ENCODE peak calls at places on chromosomes 16 and 17, in nine cellular contexts. F, D, K, A, J, Q, I, M and X are unnamed samples.

GRCh38 chr17:71412803-71413202 is 708.0 kb upstream of the SOX9 start:
- DNase-seq in D (no peak), J (no peak), I (no peak), M (peak; percentile 86), K (no peak), F (no peak), A (no peak), Q (no peak), X (no peak)

GRCh38 chr16:85419503-85420408 is 193.4 kb upstream of the GSE1 start:
- DNase-seq in F (no peak), J (no peak), A (no peak), D (no peak), M (no peak), I (no peak), K (no peak), Q (no peak), X (no peak)

GRCh38 chr16:27273670-27274522 is 5.3 kb upstream of the NSMCE1 start:
- DNase-seq in K (no peak), J (no peak), F (peak; percentile 35), I (no peak), M (no peak), Q (no peak), D (no peak), A (no peak), X (no peak)

GRCh38 chr17:6554336-6554735 is 2.0 kb downstream of the PITPNM3 start:
- DNase-seq in J (no peak), Q (no peak), I (no peak), D (no peak), K (no peak), F (no peak), A (no peak), M (no peak), X (no peak)

GRCh38 chr17:80195671-80196529 is 24.2 kb downstream of the SGSH start:
- DNase-seq in A (peak; percentile 61), Q (peak; percentile 33), M (peak; percentile 15), J (peak; percentile 41), F (peak; percentile 32), K (no peak), D (peak; percentile 65), I (peak; percentile 38), X (peak; percentile 24)

GRCh38 chr16:11254913-11255736 is 879 bp downstream of the SOCS1 start:
- DNase-seq in K (peak; percentile 56), J (peak; percentile 71), M (peak; percentile 52), I (peak; percentile 34), Q (peak; percentile 72), D (peak; percentile 69), F (peak; percentile 38), A (peak; percentile 56), X (no peak)

GRCh38 chr17:2393184-2393953 is 7.5 kb downstream of the MNT start:
- DNase-seq in A (peak; percentile 91), D (peak; percentile 89), J (peak; percentile 92), Q (peak; percentile 95), F (peak; percentile 91), I (peak; percentile 21), M (peak; percentile 85), K (peak; percentile 94), X (peak; percentile 35)

GRCh38 chr16:14098081-14098480 is 27.0 kb downstream of the MRTFB start:
- DNase-seq in K (no peak), I (no peak), Q (peak; percentile 14), F (no peak), D (no peak), M (no peak), A (no peak), J (no peak), X (no peak)

GRCh38 chr17:83080641-83081560 is 1.5 kb downstream of the METRNL start:
- DNase-seq in J (peak; percentile 33), D (peak; percentile 76), I (no peak), F (peak; percentile 53), A (peak; percentile 28), Q (peak; percentile 48), K (no peak), M (peak; percentile 35), X (no peak)

GRCh38 chr16:67013823-67014640 is 14.9 kb upstream of the CBFB start:
- DNase-seq in J (peak; percentile 71), I (no peak), A (peak; percentile 66), Q (peak; percentile 75), M (peak; percentile 79), K (peak; percentile 90), D (peak; percentile 51), F (peak; percentile 49), X (no peak)

GRCh38 chr16:73125860-73126259 is 77.9 kb upstream of the ZFHX3 start:
- DNase-seq in A (no peak), K (no peak), D (no peak), Q (peak; percentile 34), F (no peak), J (peak; percentile 56), M (peak; percentile 91), I (peak; percentile 31), X (peak; percentile 62)

GRCh38 chr17:9817086-9817485 is 4.8 kb downstream of the GSG1L2 start:
- DNase-seq in I (no peak), K (no peak), J (no peak), F (no peak), D (no peak), A (no peak), Q (no peak), M (peak; percentile 24), X (no peak)

GRCh38 chr17:57600092-57600491 is 145.0 kb downstream of the CCDC182 start:
- DNase-seq in M (no peak), I (peak; percentile 92), Q (no peak), J (no peak), D (no peak), A (no peak), K (no peak), F (no peak), X (peak; percentile 17)

GRCh38 chr17:70905796-70906195 is 736.5 kb downstream of the KCNJ2 start:
- DNase-seq in I (no peak), D (no peak), M (peak; percentile 100), J (no peak), K (peak; percentile 50), Q (no peak), F (no peak), A (no peak), X (no peak)

GRCh38 chr17:5283531-5284315 is 1.6 kb downstream of the RABEP1 start:
- DNase-seq in F (no peak), I (no peak), K (no peak), A (no peak), J (peak; percentile 18), D (no peak), Q (no peak), M (peak; percentile 7), X (no peak)

GRCh38 chr17:80348551-80349436 is 66.2 kb upstream of the ENDOV start:
- DNase-seq in M (no peak), A (no peak), D (no peak), I (no peak), F (no peak), J (no peak), K (no peak), Q (no peak), X (peak; percentile 61)

GRCh38 chr17:10579270-10579669 is 29.8 kb upstream of the MYH2 start:
- DNase-seq in A (no peak), Q (no peak), I (no peak), J (no peak), D (no peak), K (no peak), M (no peak), F (no peak), X (no peak)

GRCh38 chr17:51121620-51122472 is 1.2 kb upstream of the SPAG9 start:
- DNase-seq in I (peak; percentile 96), D (peak; percentile 19), Q (peak; percentile 92), M (peak; percentile 95), K (peak; percentile 90), J (peak; percentile 96), F (peak; percentile 91), A (peak; percentile 49), X (peak; percentile 97)

GRCh38 chr16:3143189-3143588 is 8.4 kb downstream of the ZNF213 start:
- DNase-seq in A (no peak), D (no peak), M (no peak), J (no peak), F (no peak), K (no peak), Q (no peak), I (no peak), X (no peak)

GRCh38 chr17:50608700-50609375 is 25.8 kb upstream of the ABCC3 start:
- DNase-seq in D (no peak), Q (no peak), F (no peak), M (no peak), K (no peak), I (no peak), J (no peak), A (no peak), X (no peak)

GRCh38 chr16:57684626-57685358 is 9.8 kb upstream of the DRC7 start:
- DNase-seq in I (no peak), Q (no peak), K (no peak), J (no peak), F (no peak), A (no peak), D (no peak), M (no peak), X (no peak)

GRCh38 chr17:5354886-5355415 is 64.5 kb downstream of the NUP88 start:
- DNase-seq in I (no peak), D (no peak), K (no peak), F (no peak), A (no peak), M (no peak), J (no peak), Q (no peak), X (no peak)

GRCh38 chr17:15306406-15306970 is 34.9 kb downstream of the TEKT3 start:
- DNase-seq in K (no peak), F (no peak), A (no peak), Q (no peak), J (no peak), I (no peak), D (no peak), M (no peak), X (no peak)

GRCh38 chr16:14302031-14302398 is 230.9 kb downstream of the MRTFB start:
- DNase-seq in J (peak; percentile 66), A (no peak), M (peak; percentile 66), F (no peak), Q (peak; percentile 55), I (no peak), D (no peak), K (peak; percentile 75), X (no peak)

GRCh38 chr17:81043725-81044427 is 8.9 kb downstream of the BAIAP2 start:
- DNase-seq in M (no peak), K (peak; percentile 62), I (no peak), J (peak; percentile 61), Q (peak; percentile 63), F (no peak), A (no peak), D (no peak), X (no peak)

GRCh38 chr17:59829217-59830006 is 63.3 kb downstream of the TUBD1 start:
- DNase-seq in K (no peak), Q (peak; percentile 94), M (peak; percentile 98), I (peak; percentile 96), F (peak; percentile 61), D (no peak), J (peak; percentile 98), A (no peak), X (peak; percentile 98)